ENCODE peak calls at places on chromosomes 13 and 19, in six cellular contexts. O is activated T-cell treated with anti-CD3 and anti-CD28 coated beads for 1 hour, U is PC-3, T is NCI-H446 treated with DMSO at 0.1 percent for 48 hours, G is fibroblast of lung, P is thoracic aorta. F is an unnamed sample.

GRCh38 chr13:99681695-99682094 is 180.4 kb downstream of the TM9SF2 start:
- DNase-seq in O (no peak), U (no peak), T (no peak), G (no peak), P (no peak), F (no peak)

GRCh38 chr19:15378529-15379082 is 981 bp downstream of the AKAP8 start:
- DNase-seq in O (peak), U (peak), T (peak), G (peak), P (no peak), F (peak)

GRCh38 chr19:14544977-14545715 is 15.8 kb downstream of the TECR start:
- DNase-seq in O (no peak), U (no peak), T (peak), G (peak), P (no peak), F (no peak)

GRCh38 chr19:19006213-19006612 is 27.1 kb downstream of the SUGP2 start:
- DNase-seq in O (no peak), U (no peak), T (no peak), G (peak), P (no peak), F (no peak)

GRCh38 chr19:50173144-50173543 is 10.1 kb upstream of the IZUMO2 start:
- DNase-seq in O (no peak), U (peak), T (no peak), G (no peak), P (no peak), F (peak)

GRCh38 chr19:43439183-43440063 is 24.7 kb downstream of the TEX101 start:
- DNase-seq in O (peak), U (peak), T (no peak), G (peak), P (no peak), F (no peak)

GRCh38 chr19:13363235-13363634 is 143.0 kb downstream of the CACNA1A start:
- DNase-seq in O (no peak), U (no peak), T (no peak), G (no peak), P (no peak), F (no peak)

GRCh38 chr13:64553411-64554129 is 2676.6 kb downstream of the PCDH9 start:
- DNase-seq in O (no peak), U (peak), T (no peak), G (peak), P (no peak), F (no peak)